ENCODE peak calls at places on chromosome 3, in five cellular contexts. Q, W, K, N and M are unnamed samples. For H3K4me1 and H3K36me3, the result is how much of the 10 kb centered on the place peaks cover.

GRCh38 chr3:144142151-144142855 is 170.7 kb downstream of the DIPK2A start:
- DNase-seq in Q (no peak), W (no peak), N (no peak), K (no peak), M (no peak)

GRCh38 chr3:13657660-13658435 is 108.9 kb downstream of the FBLN2 start:
- DNase-seq in N (no peak), W (peak), Q (peak), K (no peak), M (peak)

GRCh38 chr3:169146112-169146665 is 517.3 kb downstream of the MECOM start:
- DNase-seq in Q (peak), K (no peak), N (peak), W (peak), M (peak)

GRCh38 chr3:50817756-50818518 is 143.2 kb downstream of the DOCK3 start:
- DNase-seq in K (no peak), N (no peak), Q (no peak), W (no peak), M (no peak)

GRCh38 chr3:51620543-51620942 is 50.5 kb upstream of the TEX264 start:
- DNase-seq in W (no peak), Q (no peak), K (no peak), N (no peak), M (no peak)

GRCh38 chr3:39804951-39805350 is 4.5 kb upstream of the MYRIP start:
- DNase-seq in K (no peak), W (no peak), N (no peak), Q (no peak), M (no peak)

GRCh38 chr3:54874816-54875556 is 52.9 kb downstream of the LRTM1 start:
- DNase-seq in K (no peak), N (no peak), W (no peak), Q (no peak), M (no peak)

GRCh38 chr3:37202035-37202434 is 27.7 kb upstream of the LRRFIP2 start:
- DNase-seq in K (no peak), W (no peak), Q (no peak), N (no peak), M (no peak)

GRCh38 chr3:128011140-128011539 is 41.1 kb upstream of the SEC61A1 start:
- DNase-seq in Q (peak), N (no peak), K (no peak), W (no peak), M (no peak)

GRCh38 chr3:188796122-188796631 is 375.6 kb upstream of the TPRG1 start:
- DNase-seq in K (no peak), W (no peak), N (no peak), Q (no peak), M (no peak)

GRCh38 chr3:167996514-167996913 is 99.2 kb downstream of the GOLIM4 start:
- DNase-seq in W (no peak), N (no peak), K (no peak), Q (no peak), M (no peak)

GRCh38 chr3:159787191-159787590 is 201.4 kb upstream of the IL12A start:
- DNase-seq in Q (no peak), W (no peak), N (no peak), K (peak), M (no peak)

GRCh38 chr3:101979033-101979432 is 129.7 kb downstream of the NFKBIZ start:
- DNase-seq in K (no peak), W (no peak), Q (no peak), N (no peak), M (no peak)

GRCh38 chr3:142946861-142947260 is 16.6 kb downstream of the PAQR9 start:
- DNase-seq in Q (no peak), K (no peak), N (no peak), W (no peak), M (no peak)

GRCh38 chr3:17204049-17204650 is 319.4 kb downstream of the PLCL2 start:
- DNase-seq in K (no peak), N (no peak), Q (no peak), W (no peak), M (no peak)

GRCh38 chr3:52083556-52084087 is 27.3 kb upstream of the DUSP7 start:
- DNase-seq in K (no peak), N (no peak), W (no peak), Q (no peak), M (peak)

GRCh38 chr3:146250449-146251382 is at the start of gene PLSCR4:
- DNase-seq in Q (peak), W (peak), N (peak), K (no peak), M (peak)

GRCh38 chr3:112391648-112392047 is 58.7 kb downstream of the CD200 start:
- DNase-seq in N (no peak), W (no peak), K (no peak), Q (no peak), M (no peak)

GRCh38 chr3:189664311-189664710 is 33.1 kb downstream of the TP63 start:
- DNase-seq in W (no peak), Q (no peak), N (peak), K (peak), M (no peak)

GRCh38 chr3:11640009-11640673 is 3.6 kb downstream of the VGLL4 start:
- DNase-seq in K (no peak), Q (no peak), N (no peak), W (no peak), M (no peak)

DNA sequence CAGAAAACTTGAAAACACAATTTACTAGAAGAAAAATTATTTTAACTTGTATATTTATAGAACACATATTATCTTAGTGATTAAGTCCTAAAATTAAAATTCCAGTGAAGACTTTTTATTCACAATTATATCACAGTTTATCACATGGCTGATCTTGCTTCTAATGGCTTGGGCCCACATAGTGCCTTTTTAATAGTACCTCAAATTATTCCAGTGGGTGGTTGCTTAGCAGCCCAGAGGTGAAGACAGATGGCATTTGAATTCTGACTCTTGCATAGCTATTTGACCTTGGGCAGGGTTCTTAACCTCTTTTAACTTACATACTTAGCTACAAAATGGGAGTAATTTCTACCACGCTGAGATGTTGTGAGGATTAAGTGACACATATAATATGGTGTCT is 214.7 kb upstream of the SGO1 start:
- DNase-seq in K (no peak), Q (no peak), W (no peak), N (no peak), M (no peak)
- H3K4me1 ChIP-seq in K (under half), Q (under half), W (under half), N (under half), M (under half)

DNA sequence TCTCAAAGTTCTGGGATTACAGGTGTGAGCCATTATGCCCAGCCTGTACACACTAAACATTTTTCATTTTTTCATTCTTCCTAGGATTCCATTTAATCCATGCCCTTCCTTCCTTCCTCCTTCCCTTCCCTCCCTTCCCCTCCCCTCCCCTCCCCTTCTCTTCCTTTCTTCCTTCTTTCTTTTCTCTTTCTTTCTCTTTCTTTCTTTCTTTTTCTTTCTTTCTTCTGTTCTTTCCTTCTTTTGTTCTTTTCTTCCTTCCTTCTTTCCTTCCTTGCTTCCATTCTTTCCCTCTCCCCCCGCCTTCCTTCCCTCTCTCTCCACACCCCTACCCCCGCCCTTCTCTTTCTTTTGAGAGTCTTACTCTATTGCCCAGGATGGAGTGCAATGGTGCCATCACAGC is 40.9 kb upstream of the ATP13A3 start:
- DNase-seq in K (no peak), W (no peak), N (no peak), Q (no peak), M (no peak)
- H3K36me3 ChIP-seq in K (under half), W (under half), N (under half), Q (under half), M (under half)

GRCh38 chr3:31531465-31531991 is 1.2 kb upstream of the STT3B start:
- DNase-seq in W (no peak), N (no peak), Q (no peak), K (no peak), M (no peak)
- TF ChIP-seq CTCF in W (no peak), N (peak), Q (no peak), K (peak), M (peak)

GRCh38 chr3:147937341-147937740 is 528.2 kb downstream of the ZIC1 start:
- DNase-seq in W (no peak), Q (no peak), N (no peak), K (no peak), M (no peak)

GRCh38 chr3:147940846-147941245 is 531.7 kb downstream of the ZIC1 start:
- DNase-seq in Q (no peak), W (no peak), K (no peak), N (no peak), M (no peak)

GRCh38 chr3:147940400-147940799 is 531.2 kb downstream of the ZIC1 start:
- DNase-seq in K (no peak), Q (no peak), W (no peak), N (no peak), M (no peak)

GRCh38 chr3:147937891-147938290 is 528.7 kb downstream of the ZIC1 start:
- DNase-seq in Q (no peak), N (no peak), W (no peak), K (no peak), M (no peak)

DNA sequence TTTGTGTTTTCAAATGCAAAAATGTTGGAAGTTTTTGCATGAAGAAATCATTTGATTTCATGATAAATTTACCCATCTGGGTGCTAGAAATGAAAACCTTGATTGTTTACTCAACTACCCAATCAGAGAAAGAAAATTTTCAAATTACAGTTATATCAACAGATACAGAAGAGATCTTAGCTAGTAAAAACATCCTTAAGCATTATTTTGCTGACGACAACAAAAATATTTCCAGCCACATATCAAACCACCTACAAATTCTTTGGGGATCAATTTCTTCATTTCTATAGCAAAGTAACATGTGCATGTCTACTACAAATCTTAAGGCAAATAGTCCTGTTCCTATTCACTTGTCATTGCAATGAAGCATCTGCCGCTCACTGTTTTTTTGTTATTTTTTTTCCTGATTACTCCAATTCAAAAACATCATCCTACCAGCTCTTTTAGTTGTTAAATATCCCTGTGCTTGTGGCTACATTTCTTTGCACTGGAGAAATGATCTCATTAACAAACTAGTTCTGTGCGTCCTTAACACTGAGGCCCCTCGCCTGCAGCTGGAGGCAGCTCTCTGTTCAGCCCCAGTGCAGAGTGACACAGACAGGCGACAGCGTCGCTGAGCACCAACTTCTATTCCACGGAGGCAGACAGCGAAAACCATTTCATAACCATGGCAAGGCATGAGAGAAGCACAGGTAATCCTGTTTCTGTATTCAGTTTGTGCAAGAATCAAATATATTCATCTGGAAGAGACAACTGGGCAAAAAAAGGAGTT is 530.4 kb downstream of the ZIC1 start:
- DNase-seq in N (no peak), K (no peak), W (no peak), Q (no peak), M (no peak)
- H3K4me1 ChIP-seq in N (under half), K (under half), W (under half), Q (under half), M (under half)

DNA sequence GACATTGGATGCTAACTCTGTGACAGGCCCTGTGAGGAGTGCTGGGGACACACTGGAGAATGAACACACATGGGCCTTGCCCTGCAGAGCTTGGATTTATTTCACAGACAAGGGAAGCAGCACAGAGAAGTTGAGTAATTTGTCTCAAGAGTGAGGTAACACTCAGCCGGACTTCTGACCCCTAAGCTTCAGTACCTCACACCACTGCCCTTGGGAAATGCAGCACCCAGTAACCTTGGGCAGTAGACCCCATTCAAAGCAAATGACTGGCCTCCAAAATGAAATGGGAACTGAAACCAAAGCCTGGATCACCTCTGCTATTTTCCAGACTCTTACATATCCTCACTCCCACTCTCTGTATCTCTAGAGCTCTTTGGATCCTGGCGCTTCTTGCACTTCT is 37.3 kb downstream of the RFT1 start:
- DNase-seq in Q (no peak), N (no peak), K (no peak), W (no peak), M (no peak)
- H3K36me3 ChIP-seq in Q (under half), N (under half), K (under half), W (under half), M (under half)

GRCh38 chr3:45507820-45508317 is 86.7 kb upstream of the LIMD1 start:
- DNase-seq in Q (no peak), N (peak), K (no peak), W (peak), M (no peak)
- TF ChIP-seq CTCF in Q (no peak), N (peak), K (peak), W (no peak), M (no peak)